ENCODE peak calls at places on chromosome 12, in four cellular contexts. R, D, F and W are unnamed samples.

GRCh38 chr12:126055521-126055920 is 990.3 kb downstream of the AACS start:
- DNase-seq in R (no peak), D (no peak), F (no peak), W (no peak)

GRCh38 chr12:42684171-42685071 is 94.9 kb upstream of the PRICKLE1 start:
- DNase-seq in R (no peak), D (no peak), F (no peak), W (no peak)

GRCh38 chr12:108204117-108204516 is 75.0 kb downstream of the WSCD2 start:
- DNase-seq in R (no peak), D (no peak), F (no peak), W (no peak)

GRCh38 chr12:2384029-2384386 is 331.2 kb downstream of the CACNA1C start:
- DNase-seq in R (no peak), D (no peak), F (no peak), W (no peak)

GRCh38 chr12:103800252-103800771 is 40.7 kb downstream of the NT5DC3 start:
- DNase-seq in R (peak), D (no peak), F (no peak), W (no peak)

GRCh38 chr12:116734156-116734768 is 3.6 kb downstream of the SPRING1 start:
- DNase-seq in R (no peak), D (no peak), F (no peak), W (no peak)

GRCh38 chr12:103241184-103241583 is 254.6 kb downstream of the C12orf42 start:
- DNase-seq in R (no peak), D (no peak), F (no peak), W (no peak)

GRCh38 chr12:3041558-3042164 is 35.5 kb upstream of the TSPAN9 start:
- DNase-seq in R (peak), D (peak), F (peak), W (peak)

GRCh38 chr12:1920971-1921370 is 2.5 kb upstream of the CACNA2D4 start:
- DNase-seq in R (no peak), D (peak), F (peak), W (peak)

GRCh38 chr12:40106202-40106533 is 287 bp upstream of the SLC2A13 start:
- DNase-seq in R (no peak), D (no peak), F (no peak), W (no peak)

DNA sequence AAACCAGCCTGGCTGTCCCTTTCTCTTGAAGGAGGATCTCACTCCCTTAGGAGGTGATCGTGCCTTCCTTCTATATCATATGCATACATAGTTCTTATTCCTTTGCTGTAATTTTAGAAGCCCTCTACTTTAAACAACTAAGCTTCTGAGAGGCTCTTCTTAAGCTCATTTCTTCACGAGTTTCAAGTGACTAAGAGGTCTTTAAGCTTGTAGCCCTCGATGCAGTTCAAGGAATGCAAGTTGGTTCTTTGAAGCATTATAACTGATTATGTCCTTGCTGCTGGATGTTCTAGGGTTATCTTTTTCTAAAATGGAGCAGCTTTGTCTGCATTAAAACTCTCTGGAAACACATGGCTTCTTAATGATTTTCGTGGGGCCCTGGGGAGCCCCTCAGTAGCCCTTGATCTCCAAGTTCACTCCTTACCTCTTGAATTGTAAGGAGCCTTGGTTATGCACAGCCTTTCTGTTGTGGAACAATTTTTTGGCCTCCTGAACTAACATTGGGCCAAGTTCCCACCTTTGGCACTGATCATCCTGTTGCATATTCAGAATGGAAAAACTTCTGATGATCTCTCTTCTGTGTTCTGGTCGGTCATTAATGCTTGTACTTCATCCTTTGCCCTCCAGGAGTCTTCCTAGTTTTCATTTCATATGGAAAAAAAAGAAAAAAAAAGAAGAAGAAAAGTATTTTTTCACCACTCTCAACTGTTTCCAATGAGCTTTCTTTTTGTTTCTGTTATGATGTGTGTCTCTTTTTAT is 12.6 kb downstream of the RASSF8 start:
- DNase-seq in R (no peak), D (no peak), F (no peak), W (no peak)
- TF ChIP-seq CTCF in R (peak), D (no peak), F (no peak), W (no peak)

GRCh38 chr12:47940773-47941474 is 22.5 kb upstream of the TMEM106C start:
- DNase-seq in R (no peak), D (no peak), F (no peak), W (no peak)

GRCh38 chr12:47941475-47942326 is 21.7 kb upstream of the TMEM106C start:
- DNase-seq in R (no peak), D (no peak), F (no peak), W (peak)

GRCh38 chr12:47943492-47944359 is 19.7 kb upstream of the TMEM106C start:
- DNase-seq in R (no peak), D (no peak), F (no peak), W (no peak)

GRCh38 chr12:47944685-47945340 is 18.6 kb upstream of the TMEM106C start:
- DNase-seq in R (no peak), D (no peak), F (no peak), W (no peak)

GRCh38 chr12:47942327-47943230 is 20.8 kb upstream of the TMEM106C start:
- DNase-seq in R (no peak), D (peak), F (peak), W (peak)
- TF ChIP-seq CTCF in R (peak), D (peak), F (peak), W (no peak)

DNA sequence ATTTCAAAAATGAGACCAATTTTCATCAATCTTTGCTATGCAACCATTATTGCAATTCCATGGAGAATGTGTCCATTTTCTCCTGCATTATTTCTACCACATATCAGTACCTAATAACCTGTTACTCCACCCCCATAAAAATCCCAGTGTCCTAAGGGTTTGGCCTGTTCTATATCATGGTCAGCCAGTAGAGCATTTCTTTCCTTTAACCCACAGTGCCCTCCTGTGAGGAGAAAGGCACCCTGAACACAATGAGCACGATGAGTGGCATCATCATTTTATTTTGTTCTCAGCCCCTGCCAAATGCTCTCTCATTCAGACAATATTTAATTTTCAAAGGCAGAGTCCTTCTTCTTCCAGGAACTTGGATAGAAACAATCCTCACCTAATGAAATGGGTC is 11.6 kb upstream of the IFNG-AS1 start:
- DNase-seq in R (no peak), D (no peak), F (no peak), W (no peak)
- TF ChIP-seq CTCF in R (no peak), D (no peak), F (no peak), W (no peak)

GRCh38 chr12:60921541-60921940 is 1325.7 kb downstream of the SLC16A7 start:
- DNase-seq in R (no peak), D (no peak), F (no peak), W (no peak)
- TF ChIP-seq CTCF in R (no peak), D (no peak), F (no peak), W (no peak)

GRCh38 chr12:47397664-47398281 is 308.1 kb downstream of the RPAP3 start:
- DNase-seq in R (no peak), D (peak), F (no peak), W (peak)
- TF ChIP-seq CTCF in R (peak), D (peak), F (peak), W (peak)

GRCh38 chr12:52952082-52952801 is 3.3 kb downstream of the KRT18 start:
- DNase-seq in R (no peak), D (no peak), F (no peak), W (no peak)
- TF ChIP-seq CTCF in R (peak), D (no peak), F (no peak), W (peak)

GRCh38 chr12:88578274-88578673 is 2.0 kb downstream of the KITLG start:
- DNase-seq in R (no peak), D (no peak), F (no peak), W (no peak)

GRCh38 chr12:88575361-88575959 is 4.8 kb downstream of the KITLG start:
- DNase-seq in R (no peak), D (no peak), F (no peak), W (no peak)

GRCh38 chr12:88578821-88579518 is 1.3 kb downstream of the KITLG start:
- DNase-seq in R (peak), D (no peak), F (no peak), W (no peak)

GRCh38 chr12:88579572-88579940 is 715 bp downstream of the KITLG start:
- DNase-seq in R (peak), D (no peak), F (peak), W (peak)

GRCh38 chr12:88577537-88577936 is 2.7 kb downstream of the KITLG start:
- DNase-seq in R (peak), D (no peak), F (no peak), W (no peak)
- TF ChIP-seq CTCF in R (peak), D (no peak), F (no peak), W (no peak)